ENCODE peak calls at places on chromosomes 6 and 20, in nine cellular contexts. B, R, D, Q, L, H, N, J and F are unnamed samples.

GRCh38 chr6:2738373-2738979 is 12.2 kb downstream of the MYLK4 start:
- DNase-seq in B (peak), Q (peak), D (peak), L (peak), N (peak), H (no peak), R (no peak), J (peak), F (peak)

GRCh38 chr20:54601831-54602515 is 126.6 kb downstream of the DOK5 start:
- DNase-seq in N (no peak), B (no peak), J (no peak), L (no peak), D (no peak), Q (no peak), R (no peak), H (no peak), F (no peak)

GRCh38 chr6:2140438-2141128 is 104.8 kb downstream of the GMDS start:
- DNase-seq in D (no peak), J (no peak), H (no peak), B (no peak), L (no peak), R (no peak), Q (no peak), N (no peak), F (no peak)

GRCh38 chr6:15368873-15369272 is 123.0 kb downstream of the JARID2 start:
- DNase-seq in N (no peak), B (no peak), Q (no peak), J (no peak), D (no peak), L (no peak), R (no peak), H (no peak), F (no peak)

GRCh38 chr20:37393196-37393862 is 47.4 kb downstream of the SRC start:
- DNase-seq in B (no peak), H (no peak), J (no peak), L (no peak), N (no peak), D (no peak), R (peak), Q (no peak), F (no peak)

GRCh38 chr6:161370882-161371281 is 97.0 kb upstream of the AGPAT4 start:
- DNase-seq in H (peak), N (peak), R (peak), B (peak), D (peak), L (peak), Q (peak), J (peak), F (no peak)

GRCh38 chr6:16337280-16337975 is 99.0 kb downstream of the GMPR start:
- DNase-seq in Q (no peak), D (peak), N (no peak), R (no peak), H (no peak), L (peak), J (no peak), B (peak), F (no peak)

GRCh38 chr6:34911822-34912221 is 22.8 kb downstream of the ANKS1A start:
- DNase-seq in B (no peak), H (no peak), Q (no peak), D (no peak), R (no peak), N (no peak), L (no peak), J (no peak), F (no peak)

GRCh38 chr6:125984311-125984710 is 2.0 kb upstream of the TRMT11 start:
- DNase-seq in Q (no peak), R (no peak), N (no peak), H (no peak), J (no peak), D (peak), B (no peak), L (peak), F (no peak)

GRCh38 chr6:33112148-33112547 is 36.4 kb downstream of the HLA-DPB1 start:
- DNase-seq in Q (no peak), N (no peak), R (peak), L (peak), B (no peak), D (peak), J (no peak), H (peak), F (no peak)

GRCh38 chr20:16263582-16263981 is 309.7 kb downstream of the KIF16B start:
- DNase-seq in N (no peak), H (no peak), R (no peak), D (no peak), B (no peak), J (no peak), L (no peak), Q (no peak), F (no peak)

GRCh38 chr6:107611060-107611824 is 121.3 kb downstream of the SOBP start:
- DNase-seq in H (no peak), L (no peak), J (no peak), R (no peak), Q (no peak), B (no peak), N (no peak), D (no peak), F (no peak)

GRCh38 chr6:95286874-95287273 is 290.5 kb upstream of the MANEA start:
- DNase-seq in B (no peak), N (no peak), R (no peak), Q (no peak), J (no peak), D (no peak), L (no peak), H (no peak), F (peak)

GRCh38 chr6:40713002-40713719 is 126.0 kb upstream of the LRFN2 start:
- DNase-seq in L (no peak), N (no peak), H (no peak), Q (no peak), D (peak), J (no peak), R (no peak), B (no peak), F (no peak)

GRCh38 chr6:70764706-70765105 is 97.0 kb downstream of the SMAP1 start:
- DNase-seq in Q (no peak), H (no peak), N (no peak), B (no peak), D (no peak), R (no peak), L (no peak), J (no peak), F (no peak)

GRCh38 chr20:4328541-4328940 is 313.2 kb upstream of the RNF24 start:
- DNase-seq in Q (no peak), N (no peak), B (no peak), D (peak), L (no peak), H (no peak), R (no peak), J (no peak), F (no peak)

GRCh38 chr6:80544500-80545055 is 438.1 kb downstream of the BCKDHB start:
- DNase-seq in N (no peak), J (no peak), D (peak), L (no peak), Q (no peak), R (no peak), B (no peak), H (no peak), F (no peak)

GRCh38 chr20:44006578-44006977 is 91.9 kb downstream of the TOX2 start:
- DNase-seq in J (no peak), H (no peak), L (no peak), B (no peak), N (no peak), Q (no peak), D (no peak), R (no peak), F (no peak)

GRCh38 chr20:1712634-1713625 is 55.4 kb upstream of the SIRPG start:
- DNase-seq in N (no peak), J (no peak), L (no peak), Q (no peak), B (no peak), D (peak), R (no peak), H (no peak), F (no peak)